ENCODE peak calls at places on chromosomes 3 and 15, in eight cellular contexts. B, A, O, R, E, X, D and T are unnamed samples.

GRCh38 chr3:197417451-197417850 is 119.0 kb upstream of the DLG1 start:
- DNase-seq in B (no peak), A (no peak), O (no peak), R (no peak), E (no peak), X (peak), D (no peak), T (no peak)

GRCh38 chr15:70284438-70285214 is 186.9 kb upstream of the TLE3 start:
- DNase-seq in B (no peak), A (no peak), O (no peak), R (peak), E (peak), X (no peak), D (no peak), T (no peak)

GRCh38 chr3:28726840-28727239 is 378.2 kb upstream of the AZI2 start:
- DNase-seq in B (peak), A (no peak), O (no peak), R (peak), E (no peak), X (no peak), D (peak), T (no peak)

GRCh38 chr3:55645406-55645805 is 158.3 kb upstream of the WNT5A start:
- DNase-seq in B (no peak), A (no peak), O (no peak), R (no peak), E (no peak), X (no peak), D (no peak), T (no peak)

GRCh38 chr3:105912891-105913290 is 44.1 kb upstream of the CBLB start:
- DNase-seq in B (no peak), A (no peak), O (no peak), R (no peak), E (no peak), X (no peak), D (no peak), T (no peak)

GRCh38 chr15:57752426-57752825 is 45.9 kb downstream of the POLR2M start:
- DNase-seq in B (no peak), A (no peak), O (no peak), R (no peak), E (no peak), X (no peak), D (no peak), T (no peak)

GRCh38 chr3:46456118-46456517 is 8.6 kb downstream of the LTF start:
- DNase-seq in B (no peak), A (no peak), O (no peak), R (no peak), E (peak), X (no peak), D (no peak), T (no peak)

GRCh38 chr3:128081846-128082245 is 29.6 kb downstream of the SEC61A1 start:
- DNase-seq in B (no peak), A (no peak), O (no peak), R (peak), E (no peak), X (peak), D (no peak), T (no peak)

GRCh38 chr3:1017879-1018278 is 74.9 kb upstream of the CNTN6 start:
- DNase-seq in B (no peak), A (no peak), O (no peak), R (no peak), E (no peak), X (no peak), D (no peak), T (no peak)

GRCh38 chr3:66041116-66041515 is 2.4 kb upstream of the MAGI1 start:
- DNase-seq in B (peak), A (no peak), O (no peak), R (no peak), E (no peak), X (peak), D (no peak), T (no peak)

GRCh38 chr15:68334661-68335124 is 57.1 kb downstream of the FEM1B start:
- DNase-seq in B (peak), A (no peak), O (no peak), R (no peak), E (no peak), X (peak), D (peak), T (no peak)

GRCh38 chr3:128383316-128384235 is 83.1 kb downstream of the DNAJB8 start:
- DNase-seq in B (peak), A (peak), O (peak), R (peak), E (peak), X (peak), D (peak), T (no peak)

GRCh38 chr3:134803051-134803505 is 8.0 kb downstream of the EPHB1 start:
- DNase-seq in B (no peak), A (no peak), O (no peak), R (no peak), E (no peak), X (no peak), D (no peak), T (peak)

GRCh38 chr15:58489693-58490404 is 58.1 kb downstream of the LIPC start:
- DNase-seq in B (no peak), A (no peak), O (no peak), R (no peak), E (no peak), X (no peak), D (no peak), T (no peak)

GRCh38 chr3:48700750-48701405 is 15.2 kb upstream of the NCKIPSD start:
- DNase-seq in B (no peak), A (no peak), O (no peak), R (no peak), E (no peak), X (no peak), D (no peak), T (no peak)

GRCh38 chr3:142596726-142597088 is 514 bp downstream of the PLS1 start:
- DNase-seq in B (no peak), A (no peak), O (no peak), R (no peak), E (no peak), X (no peak), D (no peak), T (no peak)

GRCh38 chr3:4376499-4376898 is 73.3 kb downstream of the SETMAR start:
- DNase-seq in B (no peak), A (no peak), O (no peak), R (no peak), E (no peak), X (peak), D (no peak), T (no peak)

GRCh38 chr15:39426552-39427532 is 154.0 kb upstream of the THBS1 start:
- DNase-seq in B (peak), A (peak), O (peak), R (no peak), E (peak), X (peak), D (peak), T (peak)

GRCh38 chr15:74240002-74240568 is 4.0 kb downstream of the CCDC33 start:
- DNase-seq in B (peak), A (no peak), O (no peak), R (peak), E (no peak), X (peak), D (peak), T (no peak)

GRCh38 chr3:196336319-196337145 is 1.7 kb downstream of the TM4SF19 start:
- DNase-seq in B (peak), A (peak), O (no peak), R (no peak), E (no peak), X (no peak), D (no peak), T (no peak)

GRCh38 chr3:3191675-3192480 is 12.4 kb upstream of the CRBN start:
- DNase-seq in B (no peak), A (peak), O (no peak), R (no peak), E (no peak), X (no peak), D (no peak), T (no peak)

GRCh38 chr3:13493867-13494441 is 13.8 kb downstream of the HDAC11 start:
- DNase-seq in B (no peak), A (no peak), O (no peak), R (no peak), E (no peak), X (no peak), D (no peak), T (no peak)

GRCh38 chr3:194928183-194928736 is 242.6 kb downstream of the FAM43A start:
- DNase-seq in B (peak), A (no peak), O (no peak), R (no peak), E (peak), X (peak), D (no peak), T (no peak)

GRCh38 chr3:159266779-159267178 is 464.9 kb downstream of the MFSD1 start:
- DNase-seq in B (peak), A (peak), O (no peak), R (no peak), E (no peak), X (peak), D (peak), T (no peak)

GRCh38 chr15:65069179-65069578 is 1.4 kb upstream of the RASL12 start:
- DNase-seq in B (no peak), A (no peak), O (no peak), R (no peak), E (no peak), X (peak), D (no peak), T (no peak)